ENCODE peak calls at places on chromosomes 2 and 18, in nine cellular contexts. Z, S, C, A, R, K, U, N and I are unnamed samples.

GRCh38 chr2:56295666-56296065 is 111.9 kb downstream of the CCDC85A start:
- DNase-seq in Z (no peak), S (no peak), C (no peak), A (no peak), R (no peak), K (no peak), U (no peak), N (no peak), I (no peak)

GRCh38 chr2:160583162-160583522 is 89.5 kb upstream of the RBMS1 start:
- DNase-seq in Z (no peak), S (no peak), C (no peak), A (no peak), R (no peak), K (no peak), U (no peak), N (no peak), I (no peak)

GRCh38 chr2:112137516-112138142 is 556 bp upstream of the FBLN7 start:
- DNase-seq in Z (no peak), S (no peak), C (peak), A (no peak), R (no peak), K (peak), U (no peak), N (no peak), I (no peak)

GRCh38 chr2:134375935-134376334 is 122.1 kb downstream of the MGAT5 start:
- DNase-seq in Z (no peak), S (no peak), C (no peak), A (peak), R (peak), K (no peak), U (peak), N (no peak), I (peak)

GRCh38 chr2:227188292-227188691 is 23.9 kb downstream of the COL4A3 start:
- DNase-seq in Z (no peak), S (no peak), C (no peak), A (no peak), R (no peak), K (no peak), U (peak), N (no peak), I (peak)

GRCh38 chr18:23134780-23135678 is at the start of gene CABLES1:
- DNase-seq in Z (no peak), S (no peak), C (peak), A (peak), R (peak), K (peak), U (peak), N (no peak), I (peak)

GRCh38 chr2:72781500-72781899 is 44.3 kb downstream of the EXOC6B start:
- DNase-seq in Z (no peak), S (no peak), C (no peak), A (no peak), R (no peak), K (no peak), U (no peak), N (no peak), I (peak)

GRCh38 chr2:7018261-7018701 is 101.1 kb downstream of the RNF144A start:
- DNase-seq in Z (no peak), S (no peak), C (no peak), A (no peak), R (no peak), K (no peak), U (no peak), N (no peak), I (no peak)

GRCh38 chr2:149601141-149601796 is 13.7 kb upstream of the MMADHC start:
- DNase-seq in Z (no peak), S (no peak), C (no peak), A (no peak), R (peak), K (no peak), U (no peak), N (no peak), I (peak)

GRCh38 chr2:215753808-215754207 is 259.5 kb downstream of the MREG start:
- DNase-seq in Z (peak), S (no peak), C (no peak), A (no peak), R (no peak), K (no peak), U (peak), N (no peak), I (no peak)

GRCh38 chr18:2914185-2914584 is 67.4 kb downstream of the EMILIN2 start:
- DNase-seq in Z (no peak), S (no peak), C (no peak), A (no peak), R (no peak), K (no peak), U (no peak), N (no peak), I (peak)

GRCh38 chr2:235643680-235644117 is 149.9 kb downstream of the AGAP1 start:
- DNase-seq in Z (no peak), S (no peak), C (no peak), A (no peak), R (no peak), K (no peak), U (no peak), N (no peak), I (no peak)

GRCh38 chr2:229586746-229587705 is 127.3 kb downstream of the DNER start:
- DNase-seq in Z (peak), S (no peak), C (peak), A (peak), R (peak), K (peak), U (peak), N (no peak), I (peak)

GRCh38 chr18:55138401-55138800 is 179.1 kb upstream of the CCDC68 start:
- DNase-seq in Z (no peak), S (no peak), C (no peak), A (no peak), R (no peak), K (no peak), U (no peak), N (no peak), I (no peak)

GRCh38 chr2:190794466-190795184 is 86.0 kb upstream of the GLS start:
- DNase-seq in Z (no peak), S (no peak), C (no peak), A (no peak), R (no peak), K (no peak), U (no peak), N (no peak), I (no peak)

GRCh38 chr2:146226077-146226476 is 1618.8 kb upstream of the ACVR2A start:
- DNase-seq in Z (no peak), S (no peak), C (no peak), A (no peak), R (no peak), K (no peak), U (no peak), N (no peak), I (no peak)

GRCh38 chr2:66574701-66575624 is 140.0 kb downstream of the MEIS1 start:
- DNase-seq in Z (no peak), S (no peak), C (no peak), A (peak), R (peak), K (peak), U (peak), N (no peak), I (peak)

GRCh38 chr18:10122116-10122515 is 208.3 kb downstream of the VAPA start:
- DNase-seq in Z (no peak), S (no peak), C (no peak), A (no peak), R (no peak), K (peak), U (peak), N (no peak), I (peak)

GRCh38 chr2:120791961-120792295 is 56.3 kb downstream of the GLI2 start:
- DNase-seq in Z (no peak), S (no peak), C (no peak), A (no peak), R (peak), K (no peak), U (no peak), N (no peak), I (no peak)

GRCh38 chr2:11744631-11745394 is 1.6 kb upstream of the LPIN1 start:
- DNase-seq in Z (no peak), S (no peak), C (no peak), A (peak), R (peak), K (peak), U (peak), N (no peak), I (peak)

GRCh38 chr2:126775300-126775985 is 119.5 kb downstream of the GYPC start:
- DNase-seq in Z (no peak), S (no peak), C (no peak), A (no peak), R (no peak), K (no peak), U (no peak), N (no peak), I (no peak)

GRCh38 chr18:68148862-68149261 is 566.0 kb downstream of the TMX3 start:
- DNase-seq in Z (no peak), S (no peak), C (no peak), A (no peak), R (no peak), K (peak), U (no peak), N (no peak), I (no peak)

GRCh38 chr18:54737986-54738385 is 90.3 kb upstream of the RAB27B start:
- DNase-seq in Z (no peak), S (no peak), C (no peak), A (no peak), R (no peak), K (no peak), U (no peak), N (no peak), I (peak)

GRCh38 chr18:10519999-10520935 is 5.6 kb upstream of the NAPG start:
- DNase-seq in Z (peak), S (peak), C (peak), A (peak), R (peak), K (peak), U (peak), N (peak), I (peak)

GRCh38 chr18:63342206-63342605 is 22.6 kb upstream of the BCL2 start:
- DNase-seq in Z (no peak), S (no peak), C (peak), A (no peak), R (peak), K (no peak), U (no peak), N (no peak), I (peak)

GRCh38 chr2:185337033-185337432 is 401.6 kb upstream of the FSIP2 start:
- DNase-seq in Z (no peak), S (no peak), C (no peak), A (no peak), R (no peak), K (no peak), U (no peak), N (no peak), I (no peak)

GRCh38 chr2:183409662-183410061 is 285.4 kb downstream of the NUP35 start:
- DNase-seq in Z (no peak), S (no peak), C (no peak), A (no peak), R (no peak), K (no peak), U (no peak), N (no peak), I (no peak)

GRCh38 chr2:196431957-196432356 is 207.6 kb upstream of the CCDC150 start:
- DNase-seq in Z (no peak), S (no peak), C (no peak), A (no peak), R (peak), K (peak), U (peak), N (no peak), I (peak)

GRCh38 chr18:44546954-44547353 is 133.7 kb upstream of the SETBP1 start:
- DNase-seq in Z (no peak), S (no peak), C (no peak), A (no peak), R (no peak), K (no peak), U (no peak), N (no peak), I (no peak)

GRCh38 chr2:66437055-66437454 is 2.1 kb downstream of the MEIS1 start:
- DNase-seq in Z (no peak), S (no peak), C (no peak), A (no peak), R (no peak), K (no peak), U (no peak), N (no peak), I (peak)

GRCh38 chr2:151828143-151828889 is at the start of gene ARL5A:
- DNase-seq in Z (peak), S (peak), C (peak), A (peak), R (peak), K (peak), U (peak), N (peak), I (peak)

GRCh38 chr18:51857989-51858388 is 482.0 kb upstream of the DCC start:
- DNase-seq in Z (no peak), S (no peak), C (no peak), A (no peak), R (no peak), K (no peak), U (no peak), N (no peak), I (no peak)